ENCODE peak calls at places on chromosomes 4 and X, in six cellular contexts. One of them, this sample, is unnamed.

GRCh38 chr4:8319061-8319460 is 49.5 kb downstream of the HTRA3 start:
- DNase-seq in H9: no peak
- DNase-seq in NCI-H774: no peak
- DNase-seq in epithelial cell of prostate: no peak
- DNase-seq in bronchial epithelial cell: no peak
- DNase-seq in stimulated activated CD4-positive, alpha-beta T cell treated with anti-CD3 and anti-CD28 coated beads, Interleukin-1b, Interleukin-23, amount 100 ng/mL, for 48 hours: no peak
- DNase-seq in this sample: no peak

GRCh38 chr4:168685136-168685535 is 188.3 kb downstream of the PALLD start:
- DNase-seq in H9: no peak
- DNase-seq in NCI-H774: no peak
- DNase-seq in epithelial cell of prostate: no peak
- DNase-seq in bronchial epithelial cell: no peak
- DNase-seq in stimulated activated CD4-positive, alpha-beta T cell treated with anti-CD3 and anti-CD28 coated beads, Interleukin-1b, Interleukin-23, amount 100 ng/mL, for 48 hours: no peak
- DNase-seq in this sample: no peak

GRCh38 chr4:24164054-24164453 is 274.2 kb upstream of the PPARGC1A start:
- DNase-seq in H9: no peak
- DNase-seq in NCI-H774: no peak
- DNase-seq in epithelial cell of prostate: no peak
- DNase-seq in bronchial epithelial cell: peak
- DNase-seq in stimulated activated CD4-positive, alpha-beta T cell treated with anti-CD3 and anti-CD28 coated beads, Interleukin-1b, Interleukin-23, amount 100 ng/mL, for 48 hours: no peak
- DNase-seq in this sample: no peak

GRCh38 chr4:187840814-187841213 is 154.8 kb upstream of the ZFP42 start:
- DNase-seq in H9: no peak
- DNase-seq in NCI-H774: no peak
- DNase-seq in epithelial cell of prostate: no peak
- DNase-seq in bronchial epithelial cell: peak
- DNase-seq in stimulated activated CD4-positive, alpha-beta T cell treated with anti-CD3 and anti-CD28 coated beads, Interleukin-1b, Interleukin-23, amount 100 ng/mL, for 48 hours: no peak
- DNase-seq in this sample: no peak

GRCh38 chrX:97672138-97672537 is 788.4 kb downstream of the RPA4 start:
- DNase-seq in H9: no peak
- DNase-seq in NCI-H774: no peak
- DNase-seq in epithelial cell of prostate: no peak
- DNase-seq in bronchial epithelial cell: no peak
- DNase-seq in stimulated activated CD4-positive, alpha-beta T cell treated with anti-CD3 and anti-CD28 coated beads, Interleukin-1b, Interleukin-23, amount 100 ng/mL, for 48 hours: no peak
- DNase-seq in this sample: no peak

GRCh38 chr4:1356181-1356998 is 9.4 kb downstream of the UVSSA start:
- DNase-seq in H9: peak
- DNase-seq in NCI-H774: no peak
- DNase-seq in epithelial cell of prostate: no peak
- DNase-seq in bronchial epithelial cell: no peak
- DNase-seq in stimulated activated CD4-positive, alpha-beta T cell treated with anti-CD3 and anti-CD28 coated beads, Interleukin-1b, Interleukin-23, amount 100 ng/mL, for 48 hours: peak
- DNase-seq in this sample: peak

GRCh38 chr4:107712236-107712635 is 7.8 kb downstream of the PAPSS1 start:
- DNase-seq in H9: no peak
- DNase-seq in NCI-H774: no peak
- DNase-seq in epithelial cell of prostate: no peak
- DNase-seq in bronchial epithelial cell: no peak
- DNase-seq in stimulated activated CD4-positive, alpha-beta T cell treated with anti-CD3 and anti-CD28 coated beads, Interleukin-1b, Interleukin-23, amount 100 ng/mL, for 48 hours: no peak
- DNase-seq in this sample: no peak

GRCh38 chr4:182826391-182826790 is 90.8 kb downstream of the DCTD start:
- DNase-seq in H9: no peak
- DNase-seq in NCI-H774: no peak
- DNase-seq in epithelial cell of prostate: no peak
- DNase-seq in bronchial epithelial cell: no peak
- DNase-seq in stimulated activated CD4-positive, alpha-beta T cell treated with anti-CD3 and anti-CD28 coated beads, Interleukin-1b, Interleukin-23, amount 100 ng/mL, for 48 hours: peak
- DNase-seq in this sample: no peak

GRCh38 chr4:100299019-100299418 is 108.8 kb upstream of the DDIT4L start:
- DNase-seq in H9: no peak
- DNase-seq in NCI-H774: no peak
- DNase-seq in epithelial cell of prostate: no peak
- DNase-seq in bronchial epithelial cell: peak
- DNase-seq in stimulated activated CD4-positive, alpha-beta T cell treated with anti-CD3 and anti-CD28 coated beads, Interleukin-1b, Interleukin-23, amount 100 ng/mL, for 48 hours: no peak
- DNase-seq in this sample: peak

GRCh38 chr4:41573458-41574129 is 35.6 kb downstream of the LIMCH1 start:
- DNase-seq in H9: no peak
- DNase-seq in NCI-H774: no peak
- DNase-seq in epithelial cell of prostate: no peak
- DNase-seq in bronchial epithelial cell: peak
- DNase-seq in stimulated activated CD4-positive, alpha-beta T cell treated with anti-CD3 and anti-CD28 coated beads, Interleukin-1b, Interleukin-23, amount 100 ng/mL, for 48 hours: no peak
- DNase-seq in this sample: no peak

GRCh38 chr4:88054909-88055308 is 47.5 kb downstream of the PKD2 start:
- DNase-seq in H9: peak
- DNase-seq in NCI-H774: no peak
- DNase-seq in epithelial cell of prostate: no peak
- DNase-seq in bronchial epithelial cell: peak
- DNase-seq in stimulated activated CD4-positive, alpha-beta T cell treated with anti-CD3 and anti-CD28 coated beads, Interleukin-1b, Interleukin-23, amount 100 ng/mL, for 48 hours: no peak
- DNase-seq in this sample: no peak

GRCh38 chr4:25703731-25704388 is 48.2 kb downstream of the SLC34A2 start:
- DNase-seq in H9: no peak
- DNase-seq in NCI-H774: no peak
- DNase-seq in epithelial cell of prostate: no peak
- DNase-seq in bronchial epithelial cell: peak
- DNase-seq in stimulated activated CD4-positive, alpha-beta T cell treated with anti-CD3 and anti-CD28 coated beads, Interleukin-1b, Interleukin-23, amount 100 ng/mL, for 48 hours: no peak
- DNase-seq in this sample: no peak

GRCh38 chrX:110853610-110854009 is 58.0 kb upstream of the CHRDL1 start:
- DNase-seq in H9: peak
- DNase-seq in NCI-H774: peak
- DNase-seq in epithelial cell of prostate: no peak
- DNase-seq in bronchial epithelial cell: peak
- DNase-seq in stimulated activated CD4-positive, alpha-beta T cell treated with anti-CD3 and anti-CD28 coated beads, Interleukin-1b, Interleukin-23, amount 100 ng/mL, for 48 hours: no peak
- DNase-seq in this sample: peak

GRCh38 chr4:98092833-98093439 is 50.3 kb downstream of the STPG2 start:
- DNase-seq in H9: no peak
- DNase-seq in NCI-H774: no peak
- DNase-seq in epithelial cell of prostate: no peak
- DNase-seq in bronchial epithelial cell: peak
- DNase-seq in stimulated activated CD4-positive, alpha-beta T cell treated with anti-CD3 and anti-CD28 coated beads, Interleukin-1b, Interleukin-23, amount 100 ng/mL, for 48 hours: no peak
- DNase-seq in this sample: no peak

GRCh38 chr4:145609494-145610427 is 9.4 kb upstream of the MMAA start:
- DNase-seq in H9: peak
- DNase-seq in NCI-H774: peak
- DNase-seq in epithelial cell of prostate: no peak
- DNase-seq in bronchial epithelial cell: peak
- DNase-seq in stimulated activated CD4-positive, alpha-beta T cell treated with anti-CD3 and anti-CD28 coated beads, Interleukin-1b, Interleukin-23, amount 100 ng/mL, for 48 hours: peak
- DNase-seq in this sample: peak

GRCh38 chr4:65893957-65894755 is 223.9 kb upstream of the EPHA5 start:
- DNase-seq in H9: no peak
- DNase-seq in NCI-H774: no peak
- DNase-seq in epithelial cell of prostate: no peak
- DNase-seq in bronchial epithelial cell: no peak
- DNase-seq in stimulated activated CD4-positive, alpha-beta T cell treated with anti-CD3 and anti-CD28 coated beads, Interleukin-1b, Interleukin-23, amount 100 ng/mL, for 48 hours: no peak
- DNase-seq in this sample: no peak

GRCh38 chr4:3791910-3792542 is 25.8 kb downstream of the ADRA2C start:
- DNase-seq in H9: peak
- DNase-seq in NCI-H774: no peak
- DNase-seq in epithelial cell of prostate: no peak
- DNase-seq in bronchial epithelial cell: peak
- DNase-seq in stimulated activated CD4-positive, alpha-beta T cell treated with anti-CD3 and anti-CD28 coated beads, Interleukin-1b, Interleukin-23, amount 100 ng/mL, for 48 hours: peak
- DNase-seq in this sample: peak

GRCh38 chr4:28146191-28146590 is 1285.5 kb downstream of the STIM2 start:
- DNase-seq in H9: no peak
- DNase-seq in NCI-H774: no peak
- DNase-seq in epithelial cell of prostate: no peak
- DNase-seq in bronchial epithelial cell: peak
- DNase-seq in stimulated activated CD4-positive, alpha-beta T cell treated with anti-CD3 and anti-CD28 coated beads, Interleukin-1b, Interleukin-23, amount 100 ng/mL, for 48 hours: no peak
- DNase-seq in this sample: no peak

GRCh38 chrX:115591420-115591819 is 30.4 kb downstream of the PLS3 start:
- DNase-seq in H9: no peak
- DNase-seq in NCI-H774: no peak
- DNase-seq in epithelial cell of prostate: no peak
- DNase-seq in bronchial epithelial cell: no peak
- DNase-seq in stimulated activated CD4-positive, alpha-beta T cell treated with anti-CD3 and anti-CD28 coated beads, Interleukin-1b, Interleukin-23, amount 100 ng/mL, for 48 hours: no peak
- DNase-seq in this sample: no peak

GRCh38 chr4:16067515-16067914 is 16.3 kb downstream of the PROM1 start:
- DNase-seq in H9: no peak
- DNase-seq in NCI-H774: peak
- DNase-seq in epithelial cell of prostate: no peak
- DNase-seq in bronchial epithelial cell: no peak
- DNase-seq in stimulated activated CD4-positive, alpha-beta T cell treated with anti-CD3 and anti-CD28 coated beads, Interleukin-1b, Interleukin-23, amount 100 ng/mL, for 48 hours: no peak
- DNase-seq in this sample: no peak

GRCh38 chr4:128560754-128561495 is 248.6 kb upstream of the JADE1 start:
- DNase-seq in H9: no peak
- DNase-seq in NCI-H774: no peak
- DNase-seq in epithelial cell of prostate: no peak
- DNase-seq in bronchial epithelial cell: no peak
- DNase-seq in stimulated activated CD4-positive, alpha-beta T cell treated with anti-CD3 and anti-CD28 coated beads, Interleukin-1b, Interleukin-23, amount 100 ng/mL, for 48 hours: no peak
- DNase-seq in this sample: no peak

GRCh38 chr4:44736900-44737299 is 10.5 kb upstream of the GNPDA2 start:
- DNase-seq in H9: no peak
- DNase-seq in NCI-H774: no peak
- DNase-seq in epithelial cell of prostate: no peak
- DNase-seq in bronchial epithelial cell: no peak
- DNase-seq in stimulated activated CD4-positive, alpha-beta T cell treated with anti-CD3 and anti-CD28 coated beads, Interleukin-1b, Interleukin-23, amount 100 ng/mL, for 48 hours: no peak
- DNase-seq in this sample: no peak

GRCh38 chr4:5206391-5206790 is 155.1 kb downstream of the STK32B start:
- DNase-seq in H9: no peak
- DNase-seq in NCI-H774: peak
- DNase-seq in epithelial cell of prostate: no peak
- DNase-seq in bronchial epithelial cell: no peak
- DNase-seq in stimulated activated CD4-positive, alpha-beta T cell treated with anti-CD3 and anti-CD28 coated beads, Interleukin-1b, Interleukin-23, amount 100 ng/mL, for 48 hours: no peak
- DNase-seq in this sample: no peak

GRCh38 chr4:8110071-8110986 is 48.3 kb downstream of the ABLIM2 start:
- DNase-seq in H9: peak
- DNase-seq in NCI-H774: no peak
- DNase-seq in epithelial cell of prostate: peak
- DNase-seq in bronchial epithelial cell: peak
- DNase-seq in stimulated activated CD4-positive, alpha-beta T cell treated with anti-CD3 and anti-CD28 coated beads, Interleukin-1b, Interleukin-23, amount 100 ng/mL, for 48 hours: peak
- DNase-seq in this sample: no peak

GRCh38 chr4:143743591-143743990 is 43.1 kb upstream of the FREM3 start:
- DNase-seq in H9: no peak
- DNase-seq in NCI-H774: no peak
- DNase-seq in epithelial cell of prostate: no peak
- DNase-seq in bronchial epithelial cell: no peak
- DNase-seq in stimulated activated CD4-positive, alpha-beta T cell treated with anti-CD3 and anti-CD28 coated beads, Interleukin-1b, Interleukin-23, amount 100 ng/mL, for 48 hours: no peak
- DNase-seq in this sample: no peak

GRCh38 chr4:113901994-113902787 is 77.3 kb downstream of the ARSJ start:
- DNase-seq in H9: no peak
- DNase-seq in NCI-H774: no peak
- DNase-seq in epithelial cell of prostate: no peak
- DNase-seq in bronchial epithelial cell: peak
- DNase-seq in stimulated activated CD4-positive, alpha-beta T cell treated with anti-CD3 and anti-CD28 coated beads, Interleukin-1b, Interleukin-23, amount 100 ng/mL, for 48 hours: peak
- DNase-seq in this sample: no peak

GRCh38 chr4:110514889-110515479 is 39.0 kb downstream of the ENPEP start:
- DNase-seq in H9: no peak
- DNase-seq in NCI-H774: peak
- DNase-seq in epithelial cell of prostate: no peak
- DNase-seq in bronchial epithelial cell: peak
- DNase-seq in stimulated activated CD4-positive, alpha-beta T cell treated with anti-CD3 and anti-CD28 coated beads, Interleukin-1b, Interleukin-23, amount 100 ng/mL, for 48 hours: no peak
- DNase-seq in this sample: no peak

GRCh38 chr4:118741456-118741855 is 56.3 kb downstream of the METTL14 start:
- DNase-seq in H9: no peak
- DNase-seq in NCI-H774: no peak
- DNase-seq in epithelial cell of prostate: no peak
- DNase-seq in bronchial epithelial cell: no peak
- DNase-seq in stimulated activated CD4-positive, alpha-beta T cell treated with anti-CD3 and anti-CD28 coated beads, Interleukin-1b, Interleukin-23, amount 100 ng/mL, for 48 hours: no peak
- DNase-seq in this sample: no peak

GRCh38 chr4:44493924-44494323 is 45.3 kb upstream of the KCTD8 start:
- DNase-seq in H9: peak
- DNase-seq in NCI-H774: no peak
- DNase-seq in epithelial cell of prostate: no peak
- DNase-seq in bronchial epithelial cell: peak
- DNase-seq in stimulated activated CD4-positive, alpha-beta T cell treated with anti-CD3 and anti-CD28 coated beads, Interleukin-1b, Interleukin-23, amount 100 ng/mL, for 48 hours: no peak
- DNase-seq in this sample: peak

GRCh38 chrX:151151668-151152267 is 24.6 kb upstream of the GPR50 start:
- DNase-seq in H9: peak
- DNase-seq in NCI-H774: peak
- DNase-seq in epithelial cell of prostate: peak
- DNase-seq in bronchial epithelial cell: peak
- DNase-seq in stimulated activated CD4-positive, alpha-beta T cell treated with anti-CD3 and anti-CD28 coated beads, Interleukin-1b, Interleukin-23, amount 100 ng/mL, for 48 hours: no peak
- DNase-seq in this sample: peak

This sample was measured in retina.